ENCODE peak calls at places on chromosomes 1 and 21, in nine cellular contexts. S, M, A, Y, X, U, L, I and E are unnamed samples.

GRCh38 chr1:173937062-173937461 is 19.9 kb upstream of the SERPINC1 start:
- DNase-seq in S (no peak), M (no peak), A (peak), Y (no peak), X (no peak), U (no peak), L (no peak), I (no peak), E (no peak)

GRCh38 chr1:179825201-179825600 is 52.4 kb downstream of the TOR1AIP2 start:
- DNase-seq in S (no peak), M (no peak), A (no peak), Y (no peak), X (no peak), U (no peak), L (no peak), I (no peak), E (no peak)

GRCh38 chr21:38958940-38959685 is 153.4 kb downstream of the ETS2 start:
- DNase-seq in S (no peak), M (no peak), A (no peak), Y (peak), X (peak), U (no peak), L (peak), I (no peak), E (peak)

GRCh38 chr1:185448591-185449186 is 131.6 kb upstream of the IVNS1ABP start:
- DNase-seq in S (no peak), M (no peak), A (no peak), Y (no peak), X (no peak), U (no peak), L (no peak), I (no peak), E (no peak)

GRCh38 chr1:112344754-112345423 is 51.1 kb upstream of the CTTNBP2NL start:
- DNase-seq in S (no peak), M (peak), A (no peak), Y (no peak), X (no peak), U (no peak), L (no peak), I (no peak), E (no peak)

GRCh38 chr1:70504176-70504820 is 93.2 kb downstream of the CTH start:
- DNase-seq in S (no peak), M (no peak), A (peak), Y (no peak), X (no peak), U (no peak), L (peak), I (no peak), E (peak)

GRCh38 chr1:71921197-71921596 is 361.1 kb downstream of the NEGR1 start:
- DNase-seq in S (no peak), M (no peak), A (no peak), Y (no peak), X (no peak), U (no peak), L (no peak), I (no peak), E (no peak)

GRCh38 chr1:200483491-200484143 is 73.8 kb upstream of the ZNF281 start:
- DNase-seq in S (no peak), M (peak), A (peak), Y (no peak), X (peak), U (peak), L (peak), I (no peak), E (peak)

GRCh38 chr1:15848929-15849774 is 1.6 kb downstream of the SPEN start:
- DNase-seq in S (peak), M (peak), A (no peak), Y (peak), X (no peak), U (peak), L (peak), I (peak), E (peak)

GRCh38 chr1:43548285-43549271 is 17.9 kb downstream of the PTPRF start:
- DNase-seq in S (no peak), M (no peak), A (no peak), Y (no peak), X (peak), U (no peak), L (peak), I (no peak), E (peak)

GRCh38 chr1:1419812-1420653 is 1.0 kb downstream of the ANKRD65 start:
- DNase-seq in S (peak), M (no peak), A (peak), Y (peak), X (no peak), U (no peak), L (no peak), I (no peak), E (no peak)

GRCh38 chr1:75996196-75996595 is 64.0 kb upstream of the ASB17 start:
- DNase-seq in S (no peak), M (no peak), A (no peak), Y (no peak), X (peak), U (no peak), L (no peak), I (no peak), E (peak)

GRCh38 chr1:162612606-162613400 is 19.5 kb upstream of the DDR2 start:
- DNase-seq in S (peak), M (no peak), A (no peak), Y (peak), X (no peak), U (no peak), L (no peak), I (no peak), E (no peak)

GRCh38 chr1:16021681-16022080 is at the start of gene CLCNKA:
- DNase-seq in S (no peak), M (no peak), A (no peak), Y (no peak), X (no peak), U (no peak), L (no peak), I (no peak), E (no peak)

GRCh38 chr1:185534806-185535205 is 199.4 kb upstream of the HMCN1 start:
- DNase-seq in S (no peak), M (no peak), A (no peak), Y (no peak), X (no peak), U (no peak), L (no peak), I (peak), E (no peak)

GRCh38 chr1:22117851-22118250 is 25.0 kb downstream of the WNT4 start:
- DNase-seq in S (no peak), M (no peak), A (no peak), Y (peak), X (no peak), U (no peak), L (no peak), I (no peak), E (no peak)

GRCh38 chr1:1349256-1350012 is at the start of gene DVL1:
- DNase-seq in S (peak), M (peak), A (peak), Y (peak), X (no peak), U (peak), L (peak), I (peak), E (no peak)

GRCh38 chr1:11648732-11649158 is 5.5 kb downstream of the FBXO2 start:
- DNase-seq in S (no peak), M (peak), A (no peak), Y (no peak), X (no peak), U (no peak), L (no peak), I (no peak), E (no peak)

GRCh38 chr1:85307987-85308836 is 31.8 kb upstream of the BCL10 start:
- DNase-seq in S (peak), M (peak), A (peak), Y (peak), X (no peak), U (peak), L (peak), I (no peak), E (no peak)

GRCh38 chr1:32693455-32694174 is 9.0 kb downstream of the SYNC start:
- DNase-seq in S (peak), M (no peak), A (no peak), Y (no peak), X (no peak), U (no peak), L (no peak), I (no peak), E (no peak)

GRCh38 chr1:42198251-42198650 is 33.7 kb upstream of the GUCA2A start:
- DNase-seq in S (no peak), M (no peak), A (no peak), Y (no peak), X (no peak), U (no peak), L (no peak), I (no peak), E (no peak)

GRCh38 chr1:52402860-52403240 is 1.4 kb downstream of the ORC1 start:
- DNase-seq in S (no peak), M (no peak), A (peak), Y (no peak), X (peak), U (no peak), L (no peak), I (no peak), E (peak)

GRCh38 chr1:3412376-3412775 is 42.1 kb upstream of the ARHGEF16 start:
- DNase-seq in S (no peak), M (no peak), A (no peak), Y (no peak), X (no peak), U (no peak), L (no peak), I (no peak), E (no peak)

GRCh38 chr1:1062364-1063163 is 11.5 kb downstream of the RNF223 start:
- DNase-seq in S (no peak), M (no peak), A (no peak), Y (no peak), X (no peak), U (no peak), L (no peak), I (no peak), E (no peak)

GRCh38 chr1:92583821-92584760 is 97.4 kb upstream of the GFI1 start:
- DNase-seq in S (no peak), M (peak), A (peak), Y (no peak), X (peak), U (no peak), L (no peak), I (no peak), E (no peak)

GRCh38 chr1:236287757-236288619 is 6.2 kb upstream of the ERO1B start:
- DNase-seq in S (no peak), M (no peak), A (no peak), Y (no peak), X (no peak), U (peak), L (no peak), I (no peak), E (no peak)

GRCh38 chr21:28827422-28827821 is 165.3 kb downstream of the LTN1 start:
- DNase-seq in S (no peak), M (no peak), A (no peak), Y (no peak), X (no peak), U (no peak), L (no peak), I (no peak), E (no peak)

GRCh38 chr1:214416417-214417212 is 134.8 kb downstream of the PTPN14 start:
- DNase-seq in S (no peak), M (no peak), A (no peak), Y (no peak), X (no peak), U (no peak), L (no peak), I (no peak), E (no peak)

GRCh38 chr1:24727490-24728214 is 17.6 kb upstream of the CLIC4 start:
- DNase-seq in S (peak), M (no peak), A (peak), Y (peak), X (no peak), U (no peak), L (no peak), I (no peak), E (no peak)